ENCODE peak calls at places on chromosomes 16 and 17, in eight cellular contexts. One of them, this sample, is unnamed.

GRCh38 chr17:59287452-59287851 is 44.0 kb upstream of the YPEL2 start:
- DNase-seq in GM20000: no peak
- DNase-seq in A549: no peak
- DNase-seq in adrenal gland: no peak
- DNase-seq in WTC11: no peak
- DNase-seq in H9: no peak
- DNase-seq in progenitor cell of endocrine pancreas: no peak
- DNase-seq in thyroid gland: no peak
- DNase-seq in this sample: no peak

GRCh38 chr17:61352771-61353170 is 46.9 kb upstream of the TBX2 start:
- DNase-seq in GM20000: no peak
- DNase-seq in A549: no peak
- DNase-seq in adrenal gland: no peak
- DNase-seq in WTC11: no peak
- DNase-seq in H9: peak
- DNase-seq in progenitor cell of endocrine pancreas: no peak
- DNase-seq in thyroid gland: no peak
- DNase-seq in this sample: no peak

GRCh38 chr16:66899945-66900688 is 18.6 kb downstream of the CDH16 start:
- DNase-seq in GM20000: no peak
- DNase-seq in A549: peak
- DNase-seq in adrenal gland: peak
- DNase-seq in WTC11: no peak
- DNase-seq in H9: no peak
- DNase-seq in progenitor cell of endocrine pancreas: no peak
- DNase-seq in thyroid gland: peak
- DNase-seq in this sample: peak

GRCh38 chr16:81621496-81621895 is 157.6 kb upstream of the PLCG2 start:
- DNase-seq in GM20000: no peak
- DNase-seq in A549: no peak
- DNase-seq in adrenal gland: no peak
- DNase-seq in WTC11: no peak
- DNase-seq in H9: no peak
- DNase-seq in progenitor cell of endocrine pancreas: no peak
- DNase-seq in thyroid gland: no peak
- DNase-seq in this sample: no peak

GRCh38 chr16:2042666-2043295 is 4.9 kb downstream of the NTHL1 start:
- DNase-seq in GM20000: no peak
- DNase-seq in A549: peak
- DNase-seq in adrenal gland: no peak
- DNase-seq in WTC11: no peak
- DNase-seq in H9: no peak
- DNase-seq in progenitor cell of endocrine pancreas: no peak
- DNase-seq in thyroid gland: no peak
- DNase-seq in this sample: no peak

GRCh38 chr17:61070649-61071048 is 329.0 kb upstream of the TBX2 start:
- DNase-seq in GM20000: no peak
- DNase-seq in A549: no peak
- DNase-seq in adrenal gland: no peak
- DNase-seq in WTC11: no peak
- DNase-seq in H9: no peak
- DNase-seq in progenitor cell of endocrine pancreas: no peak
- DNase-seq in thyroid gland: no peak
- DNase-seq in this sample: no peak

GRCh38 chr17:83186226-83186625 is 106.8 kb downstream of the METRNL start:
- DNase-seq in GM20000: no peak
- DNase-seq in A549: no peak
- DNase-seq in adrenal gland: no peak
- DNase-seq in WTC11: peak
- DNase-seq in H9: peak
- DNase-seq in progenitor cell of endocrine pancreas: no peak
- DNase-seq in thyroid gland: no peak
- DNase-seq in this sample: peak

GRCh38 chr16:78609542-78610253 is 510.2 kb downstream of the WWOX start:
- DNase-seq in GM20000: no peak
- DNase-seq in A549: no peak
- DNase-seq in adrenal gland: no peak
- DNase-seq in WTC11: no peak
- DNase-seq in H9: no peak
- DNase-seq in progenitor cell of endocrine pancreas: no peak
- DNase-seq in thyroid gland: no peak
- DNase-seq in this sample: no peak

GRCh38 chr17:2885751-2886150 is 89.5 kb downstream of the RAP1GAP2 start:
- DNase-seq in GM20000: no peak
- DNase-seq in A549: no peak
- DNase-seq in adrenal gland: no peak
- DNase-seq in WTC11: no peak
- DNase-seq in H9: no peak
- DNase-seq in progenitor cell of endocrine pancreas: no peak
- DNase-seq in thyroid gland: no peak
- DNase-seq in this sample: no peak

GRCh38 chr17:12830692-12831363 is 41.5 kb downstream of the ARHGAP44 start:
- DNase-seq in GM20000: no peak
- DNase-seq in A549: no peak
- DNase-seq in adrenal gland: no peak
- DNase-seq in WTC11: no peak
- DNase-seq in H9: no peak
- DNase-seq in progenitor cell of endocrine pancreas: no peak
- DNase-seq in thyroid gland: no peak
- DNase-seq in this sample: no peak

GRCh38 chr16:78894872-78895271 is 705.7 kb downstream of the MAF start:
- DNase-seq in GM20000: no peak
- DNase-seq in A549: no peak
- DNase-seq in adrenal gland: no peak
- DNase-seq in WTC11: no peak
- DNase-seq in H9: no peak
- DNase-seq in progenitor cell of endocrine pancreas: no peak
- DNase-seq in thyroid gland: no peak
- DNase-seq in this sample: no peak

GRCh38 chr16:30096862-30097563 is 1.0 kb upstream of the YPEL3 start:
- DNase-seq in GM20000: no peak
- DNase-seq in A549: no peak
- DNase-seq in adrenal gland: no peak
- DNase-seq in WTC11: peak
- DNase-seq in H9: peak
- DNase-seq in progenitor cell of endocrine pancreas: no peak
- DNase-seq in thyroid gland: no peak
- DNase-seq in this sample: no peak

GRCh38 chr17:1762906-1763829 is 1.3 kb downstream of the SERPINF1 start:
- DNase-seq in GM20000: no peak
- DNase-seq in A549: peak
- DNase-seq in adrenal gland: peak
- DNase-seq in WTC11: no peak
- DNase-seq in H9: no peak
- DNase-seq in progenitor cell of endocrine pancreas: no peak
- DNase-seq in thyroid gland: no peak
- DNase-seq in this sample: peak

GRCh38 chr17:36641877-36642845 is 40.8 kb downstream of the MRM1 start:
- DNase-seq in GM20000: no peak
- DNase-seq in A549: no peak
- DNase-seq in adrenal gland: no peak
- DNase-seq in WTC11: peak
- DNase-seq in H9: peak
- DNase-seq in progenitor cell of endocrine pancreas: peak
- DNase-seq in thyroid gland: peak
- DNase-seq in this sample: no peak

GRCh38 chr17:61310611-61311010 is 89.0 kb upstream of the TBX2 start:
- DNase-seq in GM20000: no peak
- DNase-seq in A549: peak
- DNase-seq in adrenal gland: no peak
- DNase-seq in WTC11: no peak
- DNase-seq in H9: no peak
- DNase-seq in progenitor cell of endocrine pancreas: no peak
- DNase-seq in thyroid gland: no peak
- DNase-seq in this sample: no peak

GRCh38 chr16:10888320-10888937 is 11.4 kb downstream of the CIITA start:
- DNase-seq in GM20000: no peak
- DNase-seq in A549: no peak
- DNase-seq in adrenal gland: no peak
- DNase-seq in WTC11: no peak
- DNase-seq in H9: no peak
- DNase-seq in progenitor cell of endocrine pancreas: no peak
- DNase-seq in thyroid gland: no peak
- DNase-seq in this sample: no peak

GRCh38 chr16:70735141-70735979 is 49.5 kb upstream of the MTSS2 start:
- DNase-seq in GM20000: no peak
- DNase-seq in A549: no peak
- DNase-seq in adrenal gland: no peak
- DNase-seq in WTC11: peak
- DNase-seq in H9: peak
- DNase-seq in progenitor cell of endocrine pancreas: no peak
- DNase-seq in thyroid gland: no peak
- DNase-seq in this sample: no peak

GRCh38 chr16:4698321-4699029 is 5.1 kb downstream of the NUDT16L1 start:
- DNase-seq in GM20000: no peak
- DNase-seq in A549: no peak
- DNase-seq in adrenal gland: no peak
- DNase-seq in WTC11: no peak
- DNase-seq in H9: no peak
- DNase-seq in progenitor cell of endocrine pancreas: no peak
- DNase-seq in thyroid gland: no peak
- DNase-seq in this sample: no peak

GRCh38 chr16:71628810-71629209 is 2.8 kb downstream of the MARVELD3 start:
- DNase-seq in GM20000: no peak
- DNase-seq in A549: no peak
- DNase-seq in adrenal gland: no peak
- DNase-seq in WTC11: no peak
- DNase-seq in H9: no peak
- DNase-seq in progenitor cell of endocrine pancreas: no peak
- DNase-seq in thyroid gland: peak
- DNase-seq in this sample: no peak

GRCh38 chr17:82592751-82593589 is 55.3 kb downstream of the WDR45B start:
- DNase-seq in GM20000: no peak
- DNase-seq in A549: peak
- DNase-seq in adrenal gland: peak
- DNase-seq in WTC11: peak
- DNase-seq in H9: peak
- DNase-seq in progenitor cell of endocrine pancreas: no peak
- DNase-seq in thyroid gland: peak
- DNase-seq in this sample: peak

GRCh38 chr16:80580109-80580832 is 39.5 kb downstream of the DYNLRB2 start:
- DNase-seq in GM20000: peak
- DNase-seq in A549: peak
- DNase-seq in adrenal gland: no peak
- DNase-seq in WTC11: no peak
- DNase-seq in H9: no peak
- DNase-seq in progenitor cell of endocrine pancreas: no peak
- DNase-seq in thyroid gland: no peak
- DNase-seq in this sample: no peak

GRCh38 chr16:85783441-85783840 is 15.9 kb downstream of the EMC8 start:
- DNase-seq in GM20000: no peak
- DNase-seq in A549: no peak
- DNase-seq in adrenal gland: no peak
- DNase-seq in WTC11: no peak
- DNase-seq in H9: no peak
- DNase-seq in progenitor cell of endocrine pancreas: no peak
- DNase-seq in thyroid gland: no peak
- DNase-seq in this sample: no peak

GRCh38 chr17:42316755-42317154 is 28.5 kb downstream of the STAT5A start:
- DNase-seq in GM20000: no peak
- DNase-seq in A549: no peak
- DNase-seq in adrenal gland: no peak
- DNase-seq in WTC11: no peak
- DNase-seq in H9: no peak
- DNase-seq in progenitor cell of endocrine pancreas: no peak
- DNase-seq in thyroid gland: no peak
- DNase-seq in this sample: no peak

GRCh38 chr17:48213797-48214196 is 106.2 kb downstream of the SNX11 start:
- DNase-seq in GM20000: no peak
- DNase-seq in A549: no peak
- DNase-seq in adrenal gland: no peak
- DNase-seq in WTC11: no peak
- DNase-seq in H9: no peak
- DNase-seq in progenitor cell of endocrine pancreas: no peak
- DNase-seq in thyroid gland: no peak
- DNase-seq in this sample: no peak

GRCh38 chr17:3569534-3570137 is 12.0 kb upstream of the TRPV3 start:
- DNase-seq in GM20000: no peak
- DNase-seq in A549: no peak
- DNase-seq in adrenal gland: no peak
- DNase-seq in WTC11: no peak
- DNase-seq in H9: no peak
- DNase-seq in progenitor cell of endocrine pancreas: no peak
- DNase-seq in thyroid gland: no peak
- DNase-seq in this sample: no peak

GRCh38 chr16:75593825-75594820 is 27.9 kb downstream of the GABARAPL2 start:
- DNase-seq in GM20000: no peak
- DNase-seq in A549: peak
- DNase-seq in adrenal gland: peak
- DNase-seq in WTC11: peak
- DNase-seq in H9: peak
- DNase-seq in progenitor cell of endocrine pancreas: no peak
- DNase-seq in thyroid gland: no peak
- DNase-seq in this sample: no peak

GRCh38 chr16:27428035-27428785 is 26.2 kb downstream of the IL21R start:
- DNase-seq in GM20000: no peak
- DNase-seq in A549: no peak
- DNase-seq in adrenal gland: no peak
- DNase-seq in WTC11: no peak
- DNase-seq in H9: peak
- DNase-seq in progenitor cell of endocrine pancreas: peak
- DNase-seq in thyroid gland: no peak
- DNase-seq in this sample: peak

GRCh38 chr17:72349508-72350472 is 229.0 kb downstream of the SOX9 start:
- DNase-seq in GM20000: no peak
- DNase-seq in A549: no peak
- DNase-seq in adrenal gland: no peak
- DNase-seq in WTC11: no peak
- DNase-seq in H9: no peak
- DNase-seq in progenitor cell of endocrine pancreas: no peak
- DNase-seq in thyroid gland: no peak
- DNase-seq in this sample: no peak
- TF ChIP-seq CTCF in GM20000: no peak
- TF ChIP-seq CTCF in A549: no peak
- TF ChIP-seq CTCF in adrenal gland: no peak
- TF ChIP-seq CTCF in WTC11: no peak
- TF ChIP-seq CTCF in H9: no peak
- TF ChIP-seq CTCF in progenitor cell of endocrine pancreas: no peak
- TF ChIP-seq CTCF in thyroid gland: no peak
- TF ChIP-seq CTCF in this sample: no peak

GRCh38 chr17:30905742-30906100 is 317 bp downstream of the TEFM start:
- DNase-seq in GM20000: no peak
- DNase-seq in A549: no peak
- DNase-seq in adrenal gland: no peak
- DNase-seq in WTC11: no peak
- DNase-seq in H9: peak
- DNase-seq in progenitor cell of endocrine pancreas: no peak
- DNase-seq in thyroid gland: no peak
- DNase-seq in this sample: no peak
- TF ChIP-seq CTCF in GM20000: no peak
- TF ChIP-seq CTCF in A549: no peak
- TF ChIP-seq CTCF in adrenal gland: no peak
- TF ChIP-seq CTCF in WTC11: no peak
- TF ChIP-seq CTCF in H9: no peak
- TF ChIP-seq CTCF in progenitor cell of endocrine pancreas: no peak
- TF ChIP-seq CTCF in thyroid gland: no peak
- TF ChIP-seq CTCF in this sample: no peak

GRCh38 chr16:58306327-58306726 is 11.5 kb upstream of the PRSS54 start:
- DNase-seq in GM20000: no peak
- DNase-seq in A549: peak
- DNase-seq in adrenal gland: peak
- DNase-seq in WTC11: peak
- DNase-seq in H9: no peak
- DNase-seq in progenitor cell of endocrine pancreas: no peak
- DNase-seq in thyroid gland: peak
- DNase-seq in this sample: no peak
- TF ChIP-seq CTCF in GM20000: peak
- TF ChIP-seq CTCF in A549: peak
- TF ChIP-seq CTCF in adrenal gland: peak
- TF ChIP-seq CTCF in WTC11: peak
- TF ChIP-seq CTCF in H9: peak
- TF ChIP-seq CTCF in progenitor cell of endocrine pancreas: peak
- TF ChIP-seq CTCF in thyroid gland: no peak
- TF ChIP-seq CTCF in this sample: no peak

GRCh38 chr16:48918520-48919258 is 308.7 kb upstream of the N4BP1 start:
- DNase-seq in GM20000: no peak
- DNase-seq in A549: peak
- DNase-seq in adrenal gland: no peak
- DNase-seq in WTC11: no peak
- DNase-seq in H9: no peak
- DNase-seq in progenitor cell of endocrine pancreas: no peak
- DNase-seq in thyroid gland: peak
- DNase-seq in this sample: no peak
- TF ChIP-seq CTCF in GM20000: no peak
- TF ChIP-seq CTCF in A549: no peak
- TF ChIP-seq CTCF in adrenal gland: no peak
- TF ChIP-seq CTCF in WTC11: no peak
- TF ChIP-seq CTCF in H9: peak
- TF ChIP-seq CTCF in progenitor cell of endocrine pancreas: no peak
- TF ChIP-seq CTCF in thyroid gland: no peak
- TF ChIP-seq CTCF in this sample: no peak

This sample was measured in mesothelial cell of epicardium.